ENCODE peak calls at places on chromosomes 5 and 9, in ten cellular contexts. One of them, this sample, is unnamed.

GRCh38 chr5:41410737-41411136 is 99.7 kb downstream of the PLCXD3 start:
- DNase-seq in caudate nucleus: no peak
- DNase-seq in T-helper 2 cell: no peak
- DNase-seq in fibroblast of mammary gland: no peak
- DNase-seq in fibroblast of the conjunctiva: no peak
- DNase-seq in GM03348: no peak
- DNase-seq in iPS DF 19.7: no peak
- DNase-seq in stimulated activated CD8-positive, alpha-beta memory T cell treated with anti-CD3 and anti-CD28 coated beads, Interleukin-7, amount 100 ng/mL, for 24 hours: no peak
- DNase-seq in NCI-H1930: no peak
- DNase-seq in activated CD4-positive, alpha-beta T cell treated with anti-CD3 and anti-CD28 coated beads for 48 hours: no peak
- DNase-seq in this sample: no peak

GRCh38 chr5:78819707-78820106 is 165.4 kb downstream of the ARSB start:
- DNase-seq in caudate nucleus: no peak
- DNase-seq in T-helper 2 cell: no peak
- DNase-seq in fibroblast of mammary gland: no peak
- DNase-seq in fibroblast of the conjunctiva: no peak
- DNase-seq in GM03348: no peak
- DNase-seq in iPS DF 19.7: no peak
- DNase-seq in stimulated activated CD8-positive, alpha-beta memory T cell treated with anti-CD3 and anti-CD28 coated beads, Interleukin-7, amount 100 ng/mL, for 24 hours: no peak
- DNase-seq in NCI-H1930: no peak
- DNase-seq in activated CD4-positive, alpha-beta T cell treated with anti-CD3 and anti-CD28 coated beads for 48 hours: no peak
- DNase-seq in this sample: no peak

GRCh38 chr9:73149371-73150067 is 2.1 kb upstream of the ANXA1 start:
- DNase-seq in caudate nucleus: no peak
- DNase-seq in T-helper 2 cell: peak; percentile 89
- DNase-seq in fibroblast of mammary gland: peak; percentile 89
- DNase-seq in fibroblast of the conjunctiva: peak; percentile 79
- DNase-seq in GM03348: peak; percentile 67
- DNase-seq in iPS DF 19.7: no peak
- DNase-seq in stimulated activated CD8-positive, alpha-beta memory T cell treated with anti-CD3 and anti-CD28 coated beads, Interleukin-7, amount 100 ng/mL, for 24 hours: no peak
- DNase-seq in NCI-H1930: no peak
- DNase-seq in activated CD4-positive, alpha-beta T cell treated with anti-CD3 and anti-CD28 coated beads for 48 hours: no peak
- DNase-seq in this sample: peak; percentile 88

GRCh38 chr5:116771466-116772151 is 197.0 kb upstream of the SEMA6A start:
- DNase-seq in caudate nucleus: no peak
- DNase-seq in T-helper 2 cell: no peak
- DNase-seq in fibroblast of mammary gland: peak; percentile 39
- DNase-seq in fibroblast of the conjunctiva: no peak
- DNase-seq in GM03348: no peak
- DNase-seq in iPS DF 19.7: no peak
- DNase-seq in stimulated activated CD8-positive, alpha-beta memory T cell treated with anti-CD3 and anti-CD28 coated beads, Interleukin-7, amount 100 ng/mL, for 24 hours: no peak
- DNase-seq in NCI-H1930: no peak
- DNase-seq in activated CD4-positive, alpha-beta T cell treated with anti-CD3 and anti-CD28 coated beads for 48 hours: no peak
- DNase-seq in this sample: no peak

GRCh38 chr9:97970106-97970505 is 13.0 kb upstream of the ANP32B start:
- DNase-seq in caudate nucleus: no peak
- DNase-seq in T-helper 2 cell: no peak
- DNase-seq in fibroblast of mammary gland: no peak
- DNase-seq in fibroblast of the conjunctiva: no peak
- DNase-seq in GM03348: no peak
- DNase-seq in iPS DF 19.7: no peak
- DNase-seq in stimulated activated CD8-positive, alpha-beta memory T cell treated with anti-CD3 and anti-CD28 coated beads, Interleukin-7, amount 100 ng/mL, for 24 hours: no peak
- DNase-seq in NCI-H1930: no peak
- DNase-seq in activated CD4-positive, alpha-beta T cell treated with anti-CD3 and anti-CD28 coated beads for 48 hours: no peak
- DNase-seq in this sample: no peak

GRCh38 chr9:134624827-134625181 is 16.8 kb upstream of the COL5A1 start:
- DNase-seq in caudate nucleus: no peak
- DNase-seq in T-helper 2 cell: no peak
- DNase-seq in fibroblast of mammary gland: peak; percentile 86
- DNase-seq in fibroblast of the conjunctiva: peak; percentile 74
- DNase-seq in GM03348: peak; percentile 92
- DNase-seq in iPS DF 19.7: no peak
- DNase-seq in stimulated activated CD8-positive, alpha-beta memory T cell treated with anti-CD3 and anti-CD28 coated beads, Interleukin-7, amount 100 ng/mL, for 24 hours: no peak
- DNase-seq in NCI-H1930: no peak
- DNase-seq in activated CD4-positive, alpha-beta T cell treated with anti-CD3 and anti-CD28 coated beads for 48 hours: no peak
- DNase-seq in this sample: peak; percentile 72

GRCh38 chr9:73810585-73811215 is 659.0 kb downstream of the ANXA1 start:
- DNase-seq in caudate nucleus: no peak
- DNase-seq in T-helper 2 cell: no peak
- DNase-seq in fibroblast of mammary gland: peak; percentile 97
- DNase-seq in fibroblast of the conjunctiva: peak; percentile 59
- DNase-seq in GM03348: no peak
- DNase-seq in iPS DF 19.7: no peak
- DNase-seq in stimulated activated CD8-positive, alpha-beta memory T cell treated with anti-CD3 and anti-CD28 coated beads, Interleukin-7, amount 100 ng/mL, for 24 hours: no peak
- DNase-seq in NCI-H1930: no peak
- DNase-seq in activated CD4-positive, alpha-beta T cell treated with anti-CD3 and anti-CD28 coated beads for 48 hours: no peak
- DNase-seq in this sample: peak; percentile 55

GRCh38 chr9:116320180-116320799 is 166.7 kb downstream of the PAPPA start:
- DNase-seq in caudate nucleus: no peak
- DNase-seq in T-helper 2 cell: no peak
- DNase-seq in fibroblast of mammary gland: no peak
- DNase-seq in fibroblast of the conjunctiva: no peak
- DNase-seq in GM03348: no peak
- DNase-seq in iPS DF 19.7: no peak
- DNase-seq in stimulated activated CD8-positive, alpha-beta memory T cell treated with anti-CD3 and anti-CD28 coated beads, Interleukin-7, amount 100 ng/mL, for 24 hours: no peak
- DNase-seq in NCI-H1930: no peak
- DNase-seq in activated CD4-positive, alpha-beta T cell treated with anti-CD3 and anti-CD28 coated beads for 48 hours: no peak
- DNase-seq in this sample: no peak

GRCh38 chr9:87278971-87279731 is 218.5 kb upstream of the DAPK1 start:
- DNase-seq in caudate nucleus: no peak
- DNase-seq in T-helper 2 cell: no peak
- DNase-seq in fibroblast of mammary gland: no peak
- DNase-seq in fibroblast of the conjunctiva: no peak
- DNase-seq in GM03348: peak; percentile 31
- DNase-seq in iPS DF 19.7: no peak
- DNase-seq in stimulated activated CD8-positive, alpha-beta memory T cell treated with anti-CD3 and anti-CD28 coated beads, Interleukin-7, amount 100 ng/mL, for 24 hours: no peak
- DNase-seq in NCI-H1930: no peak
- DNase-seq in activated CD4-positive, alpha-beta T cell treated with anti-CD3 and anti-CD28 coated beads for 48 hours: no peak
- DNase-seq in this sample: peak; percentile 50

GRCh38 chr5:153496835-153497234 is 6.4 kb downstream of the GRIA1 start:
- DNase-seq in caudate nucleus: no peak
- DNase-seq in T-helper 2 cell: no peak
- DNase-seq in fibroblast of mammary gland: peak; percentile 56
- DNase-seq in fibroblast of the conjunctiva: peak; percentile 32
- DNase-seq in GM03348: peak; percentile 54
- DNase-seq in iPS DF 19.7: no peak
- DNase-seq in stimulated activated CD8-positive, alpha-beta memory T cell treated with anti-CD3 and anti-CD28 coated beads, Interleukin-7, amount 100 ng/mL, for 24 hours: no peak
- DNase-seq in NCI-H1930: no peak
- DNase-seq in activated CD4-positive, alpha-beta T cell treated with anti-CD3 and anti-CD28 coated beads for 48 hours: no peak
- DNase-seq in this sample: peak; percentile 69

GRCh38 chr5:9059920-9060691 is 485.8 kb downstream of the SEMA5A start:
- DNase-seq in caudate nucleus: no peak
- DNase-seq in T-helper 2 cell: no peak
- DNase-seq in fibroblast of mammary gland: peak; percentile 98
- DNase-seq in fibroblast of the conjunctiva: peak; percentile 61
- DNase-seq in GM03348: peak; percentile 89
- DNase-seq in iPS DF 19.7: no peak
- DNase-seq in stimulated activated CD8-positive, alpha-beta memory T cell treated with anti-CD3 and anti-CD28 coated beads, Interleukin-7, amount 100 ng/mL, for 24 hours: no peak
- DNase-seq in NCI-H1930: no peak
- DNase-seq in activated CD4-positive, alpha-beta T cell treated with anti-CD3 and anti-CD28 coated beads for 48 hours: no peak
- DNase-seq in this sample: peak; percentile 89

GRCh38 chr5:180170810-180171567 is 38.0 kb downstream of the RASGEF1C start:
- DNase-seq in caudate nucleus: no peak
- DNase-seq in T-helper 2 cell: no peak
- DNase-seq in fibroblast of mammary gland: no peak
- DNase-seq in fibroblast of the conjunctiva: no peak
- DNase-seq in GM03348: no peak
- DNase-seq in iPS DF 19.7: no peak
- DNase-seq in stimulated activated CD8-positive, alpha-beta memory T cell treated with anti-CD3 and anti-CD28 coated beads, Interleukin-7, amount 100 ng/mL, for 24 hours: no peak
- DNase-seq in NCI-H1930: no peak
- DNase-seq in activated CD4-positive, alpha-beta T cell treated with anti-CD3 and anti-CD28 coated beads for 48 hours: no peak
- DNase-seq in this sample: no peak

GRCh38 chr5:77360381-77360780 is 131.7 kb downstream of the WDR41 start:
- DNase-seq in caudate nucleus: no peak
- DNase-seq in T-helper 2 cell: no peak
- DNase-seq in fibroblast of mammary gland: peak; percentile 20
- DNase-seq in fibroblast of the conjunctiva: no peak
- DNase-seq in GM03348: no peak
- DNase-seq in iPS DF 19.7: no peak
- DNase-seq in stimulated activated CD8-positive, alpha-beta memory T cell treated with anti-CD3 and anti-CD28 coated beads, Interleukin-7, amount 100 ng/mL, for 24 hours: no peak
- DNase-seq in NCI-H1930: no peak
- DNase-seq in activated CD4-positive, alpha-beta T cell treated with anti-CD3 and anti-CD28 coated beads for 48 hours: no peak
- DNase-seq in this sample: no peak

GRCh38 chr5:142542906-142543305 is 143.0 kb downstream of the FGF1 start:
- DNase-seq in caudate nucleus: no peak
- DNase-seq in T-helper 2 cell: no peak
- DNase-seq in fibroblast of mammary gland: peak; percentile 80
- DNase-seq in fibroblast of the conjunctiva: no peak
- DNase-seq in GM03348: peak; percentile 60
- DNase-seq in iPS DF 19.7: no peak
- DNase-seq in stimulated activated CD8-positive, alpha-beta memory T cell treated with anti-CD3 and anti-CD28 coated beads, Interleukin-7, amount 100 ng/mL, for 24 hours: no peak
- DNase-seq in NCI-H1930: no peak
- DNase-seq in activated CD4-positive, alpha-beta T cell treated with anti-CD3 and anti-CD28 coated beads for 48 hours: no peak
- DNase-seq in this sample: peak; percentile 60

GRCh38 chr5:27130587-27130986 is 92.2 kb upstream of the CDH9 start:
- DNase-seq in caudate nucleus: no peak
- DNase-seq in T-helper 2 cell: no peak
- DNase-seq in fibroblast of mammary gland: peak; percentile 43
- DNase-seq in fibroblast of the conjunctiva: no peak
- DNase-seq in GM03348: no peak
- DNase-seq in iPS DF 19.7: no peak
- DNase-seq in stimulated activated CD8-positive, alpha-beta memory T cell treated with anti-CD3 and anti-CD28 coated beads, Interleukin-7, amount 100 ng/mL, for 24 hours: no peak
- DNase-seq in NCI-H1930: no peak
- DNase-seq in activated CD4-positive, alpha-beta T cell treated with anti-CD3 and anti-CD28 coated beads for 48 hours: no peak
- DNase-seq in this sample: peak; percentile 25

GRCh38 chr5:1011226-1011631 is 2.6 kb downstream of the NKD2 start:
- DNase-seq in caudate nucleus: no peak
- DNase-seq in T-helper 2 cell: peak; percentile 57
- DNase-seq in fibroblast of mammary gland: no peak
- DNase-seq in fibroblast of the conjunctiva: no peak
- DNase-seq in GM03348: no peak
- DNase-seq in iPS DF 19.7: no peak
- DNase-seq in stimulated activated CD8-positive, alpha-beta memory T cell treated with anti-CD3 and anti-CD28 coated beads, Interleukin-7, amount 100 ng/mL, for 24 hours: no peak
- DNase-seq in NCI-H1930: peak; percentile 38
- DNase-seq in activated CD4-positive, alpha-beta T cell treated with anti-CD3 and anti-CD28 coated beads for 48 hours: peak; percentile 76
- DNase-seq in this sample: peak; percentile 52

GRCh38 chr5:35246411-35246810 is 16.1 kb upstream of the PRLR start:
- DNase-seq in caudate nucleus: no peak
- DNase-seq in T-helper 2 cell: peak; percentile 13
- DNase-seq in fibroblast of mammary gland: no peak
- DNase-seq in fibroblast of the conjunctiva: no peak
- DNase-seq in GM03348: no peak
- DNase-seq in iPS DF 19.7: no peak
- DNase-seq in stimulated activated CD8-positive, alpha-beta memory T cell treated with anti-CD3 and anti-CD28 coated beads, Interleukin-7, amount 100 ng/mL, for 24 hours: no peak
- DNase-seq in NCI-H1930: no peak
- DNase-seq in activated CD4-positive, alpha-beta T cell treated with anti-CD3 and anti-CD28 coated beads for 48 hours: no peak
- DNase-seq in this sample: no peak

GRCh38 chr9:101995231-101995630 is 256.8 kb upstream of the GRIN3A start:
- DNase-seq in caudate nucleus: no peak
- DNase-seq in T-helper 2 cell: no peak
- DNase-seq in fibroblast of mammary gland: peak; percentile 83
- DNase-seq in fibroblast of the conjunctiva: no peak
- DNase-seq in GM03348: no peak
- DNase-seq in iPS DF 19.7: no peak
- DNase-seq in stimulated activated CD8-positive, alpha-beta memory T cell treated with anti-CD3 and anti-CD28 coated beads, Interleukin-7, amount 100 ng/mL, for 24 hours: no peak
- DNase-seq in NCI-H1930: no peak
- DNase-seq in activated CD4-positive, alpha-beta T cell treated with anti-CD3 and anti-CD28 coated beads for 48 hours: no peak
- DNase-seq in this sample: peak; percentile 66

GRCh38 chr9:14314929-14315753 is 1.2 kb upstream of the NFIB start:
- DNase-seq in caudate nucleus: no peak
- DNase-seq in T-helper 2 cell: peak; percentile 12
- DNase-seq in fibroblast of mammary gland: peak; percentile 80
- DNase-seq in fibroblast of the conjunctiva: peak; percentile 88
- DNase-seq in GM03348: peak; percentile 79
- DNase-seq in iPS DF 19.7: no peak
- DNase-seq in stimulated activated CD8-positive, alpha-beta memory T cell treated with anti-CD3 and anti-CD28 coated beads, Interleukin-7, amount 100 ng/mL, for 24 hours: no peak
- DNase-seq in NCI-H1930: peak; percentile 51
- DNase-seq in activated CD4-positive, alpha-beta T cell treated with anti-CD3 and anti-CD28 coated beads for 48 hours: peak; percentile 29
- DNase-seq in this sample: peak; percentile 97

GRCh38 chr9:76415154-76415553 is 20.9 kb upstream of the RFK start:
- DNase-seq in caudate nucleus: no peak
- DNase-seq in T-helper 2 cell: no peak
- DNase-seq in fibroblast of mammary gland: no peak
- DNase-seq in fibroblast of the conjunctiva: no peak
- DNase-seq in GM03348: no peak
- DNase-seq in iPS DF 19.7: no peak
- DNase-seq in stimulated activated CD8-positive, alpha-beta memory T cell treated with anti-CD3 and anti-CD28 coated beads, Interleukin-7, amount 100 ng/mL, for 24 hours: no peak
- DNase-seq in NCI-H1930: no peak
- DNase-seq in activated CD4-positive, alpha-beta T cell treated with anti-CD3 and anti-CD28 coated beads for 48 hours: no peak
- DNase-seq in this sample: peak; percentile 66

GRCh38 chr9:106880863-106881262 is 17.9 kb downstream of the ZNF462 start:
- DNase-seq in caudate nucleus: no peak
- DNase-seq in T-helper 2 cell: no peak
- DNase-seq in fibroblast of mammary gland: peak; percentile 95
- DNase-seq in fibroblast of the conjunctiva: no peak
- DNase-seq in GM03348: no peak
- DNase-seq in iPS DF 19.7: no peak
- DNase-seq in stimulated activated CD8-positive, alpha-beta memory T cell treated with anti-CD3 and anti-CD28 coated beads, Interleukin-7, amount 100 ng/mL, for 24 hours: no peak
- DNase-seq in NCI-H1930: no peak
- DNase-seq in activated CD4-positive, alpha-beta T cell treated with anti-CD3 and anti-CD28 coated beads for 48 hours: no peak
- DNase-seq in this sample: no peak

GRCh38 chr9:69672828-69673640 is 863 bp upstream of the APBA1 start:
- DNase-seq in caudate nucleus: peak; percentile 73
- DNase-seq in T-helper 2 cell: peak; percentile 80
- DNase-seq in fibroblast of mammary gland: peak; percentile 84
- DNase-seq in fibroblast of the conjunctiva: peak; percentile 67
- DNase-seq in GM03348: peak; percentile 92
- DNase-seq in iPS DF 19.7: peak; percentile 65
- DNase-seq in stimulated activated CD8-positive, alpha-beta memory T cell treated with anti-CD3 and anti-CD28 coated beads, Interleukin-7, amount 100 ng/mL, for 24 hours: peak; percentile 49
- DNase-seq in NCI-H1930: peak; percentile 77
- DNase-seq in activated CD4-positive, alpha-beta T cell treated with anti-CD3 and anti-CD28 coated beads for 48 hours: peak; percentile 86
- DNase-seq in this sample: peak; percentile 96

GRCh38 chr5:123813937-123814624 is 302.1 kb downstream of the CSNK1G3 start:
- DNase-seq in caudate nucleus: no peak
- DNase-seq in T-helper 2 cell: peak; percentile 3
- DNase-seq in fibroblast of mammary gland: peak; percentile 15
- DNase-seq in fibroblast of the conjunctiva: no peak
- DNase-seq in GM03348: peak; percentile 9
- DNase-seq in iPS DF 19.7: no peak
- DNase-seq in stimulated activated CD8-positive, alpha-beta memory T cell treated with anti-CD3 and anti-CD28 coated beads, Interleukin-7, amount 100 ng/mL, for 24 hours: no peak
- DNase-seq in NCI-H1930: peak; percentile 82
- DNase-seq in activated CD4-positive, alpha-beta T cell treated with anti-CD3 and anti-CD28 coated beads for 48 hours: no peak
- DNase-seq in this sample: peak; percentile 73

GRCh38 chr5:81506378-81506777 is 112.4 kb upstream of the ACOT12 start:
- DNase-seq in caudate nucleus: no peak
- DNase-seq in T-helper 2 cell: no peak
- DNase-seq in fibroblast of mammary gland: no peak
- DNase-seq in fibroblast of the conjunctiva: no peak
- DNase-seq in GM03348: no peak
- DNase-seq in iPS DF 19.7: no peak
- DNase-seq in stimulated activated CD8-positive, alpha-beta memory T cell treated with anti-CD3 and anti-CD28 coated beads, Interleukin-7, amount 100 ng/mL, for 24 hours: no peak
- DNase-seq in NCI-H1930: no peak
- DNase-seq in activated CD4-positive, alpha-beta T cell treated with anti-CD3 and anti-CD28 coated beads for 48 hours: no peak
- DNase-seq in this sample: no peak

GRCh38 chr5:142939884-142940283 is 169.7 kb downstream of the ARHGAP26 start:
- DNase-seq in caudate nucleus: no peak
- DNase-seq in T-helper 2 cell: no peak
- DNase-seq in fibroblast of mammary gland: no peak
- DNase-seq in fibroblast of the conjunctiva: no peak
- DNase-seq in GM03348: no peak
- DNase-seq in iPS DF 19.7: no peak
- DNase-seq in stimulated activated CD8-positive, alpha-beta memory T cell treated with anti-CD3 and anti-CD28 coated beads, Interleukin-7, amount 100 ng/mL, for 24 hours: no peak
- DNase-seq in NCI-H1930: no peak
- DNase-seq in activated CD4-positive, alpha-beta T cell treated with anti-CD3 and anti-CD28 coated beads for 48 hours: no peak
- DNase-seq in this sample: no peak

GRCh38 chr9:3435732-3436131 is 90.1 kb downstream of the RFX3 start:
- DNase-seq in caudate nucleus: no peak
- DNase-seq in T-helper 2 cell: no peak
- DNase-seq in fibroblast of mammary gland: peak; percentile 12
- DNase-seq in fibroblast of the conjunctiva: no peak
- DNase-seq in GM03348: no peak
- DNase-seq in iPS DF 19.7: no peak
- DNase-seq in stimulated activated CD8-positive, alpha-beta memory T cell treated with anti-CD3 and anti-CD28 coated beads, Interleukin-7, amount 100 ng/mL, for 24 hours: no peak
- DNase-seq in NCI-H1930: peak; percentile 82
- DNase-seq in activated CD4-positive, alpha-beta T cell treated with anti-CD3 and anti-CD28 coated beads for 48 hours: no peak
- DNase-seq in this sample: peak; percentile 12

GRCh38 chr5:42951169-42951846 is 88.8 kb downstream of the ANXA2R start:
- DNase-seq in caudate nucleus: no peak
- DNase-seq in T-helper 2 cell: peak; percentile 94
- DNase-seq in fibroblast of mammary gland: peak; percentile 44
- DNase-seq in fibroblast of the conjunctiva: no peak
- DNase-seq in GM03348: no peak
- DNase-seq in iPS DF 19.7: no peak
- DNase-seq in stimulated activated CD8-positive, alpha-beta memory T cell treated with anti-CD3 and anti-CD28 coated beads, Interleukin-7, amount 100 ng/mL, for 24 hours: peak; percentile 38
- DNase-seq in NCI-H1930: peak; percentile 70
- DNase-seq in activated CD4-positive, alpha-beta T cell treated with anti-CD3 and anti-CD28 coated beads for 48 hours: peak; percentile 85
- DNase-seq in this sample: peak; percentile 75

GRCh38 chr5:36879274-36880033 is 2.9 kb downstream of the NIPBL start:
- DNase-seq in caudate nucleus: no peak
- DNase-seq in T-helper 2 cell: no peak
- DNase-seq in fibroblast of mammary gland: no peak
- DNase-seq in fibroblast of the conjunctiva: no peak
- DNase-seq in GM03348: no peak
- DNase-seq in iPS DF 19.7: no peak
- DNase-seq in stimulated activated CD8-positive, alpha-beta memory T cell treated with anti-CD3 and anti-CD28 coated beads, Interleukin-7, amount 100 ng/mL, for 24 hours: no peak
- DNase-seq in NCI-H1930: no peak
- DNase-seq in activated CD4-positive, alpha-beta T cell treated with anti-CD3 and anti-CD28 coated beads for 48 hours: no peak
- DNase-seq in this sample: no peak